ENCODE peak calls at places on chromosomes 16 and 17, in nine cellular contexts. O is adrenal gland, H is H1, U is K562, K is transverse colon, T is uterus, I is right lobe of liver, A is A549, E is testis. V is an unnamed sample.

GRCh38 chr17:81703747-81704654 is 834 bp downstream of the MRPL12 start:
- DNase-seq in O (no peak), H (no peak), U (peak), K (no peak), T (no peak), I (no peak), A (no peak), E (no peak), V (no peak)

GRCh38 chr16:70572050-70572925 is 48.7 kb downstream of the SF3B3 start:
- DNase-seq in O (peak), H (no peak), U (no peak), K (no peak), T (no peak), I (no peak), A (no peak), E (no peak), V (no peak)

GRCh38 chr17:49204521-49204920 is 5.9 kb downstream of the GNGT2 start:
- DNase-seq in O (no peak), H (no peak), U (no peak), K (no peak), T (no peak), I (no peak), A (no peak), E (no peak), V (no peak)

GRCh38 chr16:79810449-79811189 is 210.1 kb upstream of the MAF start:
- DNase-seq in O (no peak), H (no peak), U (no peak), K (no peak), T (no peak), I (no peak), A (no peak), E (no peak), V (no peak)

GRCh38 chr16:84461504-84462295 is 42.8 kb downstream of the MEAK7 start:
- DNase-seq in O (peak), H (no peak), U (no peak), K (no peak), T (no peak), I (no peak), A (no peak), E (peak), V (no peak)

GRCh38 chr16:4407543-4408322 is 8.7 kb downstream of the CORO7 start:
- DNase-seq in O (no peak), H (no peak), U (no peak), K (peak), T (peak), I (no peak), A (no peak), E (no peak), V (no peak)

GRCh38 chr16:85767569-85767968 is 16.7 kb upstream of the C16orf74 start:
- DNase-seq in O (peak), H (no peak), U (no peak), K (no peak), T (no peak), I (no peak), A (peak), E (no peak), V (no peak)

GRCh38 chr17:27466376-27466747 is 10.1 kb downstream of the KSR1 start:
- DNase-seq in O (no peak), H (no peak), U (no peak), K (no peak), T (no peak), I (no peak), A (no peak), E (no peak), V (no peak)

GRCh38 chr17:7858487-7858832 is 657 bp downstream of the CYB5D1 start:
- DNase-seq in O (peak), H (no peak), U (peak), K (peak), T (peak), I (peak), A (peak), E (peak), V (no peak)
- TF ChIP-seq POLR2A in O (no peak), H (no peak), U (no peak), K (no peak), T (no peak), I (no peak), A (no peak), E (no peak), V (no peak)

DNA sequence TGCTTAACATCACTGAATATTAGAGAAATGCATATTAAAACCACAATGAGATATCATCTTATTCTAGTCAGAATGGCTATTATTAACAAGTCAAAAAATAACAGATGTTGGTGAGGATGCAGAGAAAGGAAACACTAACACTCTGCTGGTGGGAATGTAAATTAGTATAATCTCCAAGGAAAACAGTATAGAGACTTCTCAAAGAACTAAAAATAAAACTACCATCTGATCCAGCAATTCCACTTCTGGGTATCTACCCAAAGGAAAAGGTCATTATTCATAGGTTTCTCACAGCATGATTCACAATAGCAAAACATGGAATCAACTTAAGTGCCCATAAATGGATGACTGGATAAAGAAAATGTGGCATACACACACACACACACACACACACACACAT is 166.4 kb downstream of the CEP112 start:
- DNase-seq in O (no peak), H (no peak), U (no peak), K (no peak), T (no peak), I (no peak), A (no peak), E (no peak), V (no peak)
- TF ChIP-seq CTCF in O (no peak), H (no peak), U (no peak), K (no peak), T (no peak), I (no peak), A (no peak), E (no peak), V (no peak)

GRCh38 chr17:16935241-16935663 is 36.7 kb downstream of the TNFRSF13B start:
- DNase-seq in O (no peak), H (no peak), U (no peak), K (peak), T (no peak), I (no peak), A (no peak), E (no peak), V (no peak)

GRCh38 chr17:16937431-16937830 is 34.5 kb downstream of the TNFRSF13B start:
- DNase-seq in O (peak), H (no peak), U (no peak), K (no peak), T (no peak), I (no peak), A (no peak), E (peak), V (no peak)

GRCh38 chr17:16938031-16938430 is 33.9 kb downstream of the TNFRSF13B start:
- DNase-seq in O (peak), H (no peak), U (no peak), K (peak), T (no peak), I (no peak), A (no peak), E (peak), V (no peak)

GRCh38 chr17:16935786-16936185 is 36.1 kb downstream of the TNFRSF13B start:
- DNase-seq in O (no peak), H (no peak), U (no peak), K (peak), T (no peak), I (no peak), A (no peak), E (no peak), V (no peak)

DNA sequence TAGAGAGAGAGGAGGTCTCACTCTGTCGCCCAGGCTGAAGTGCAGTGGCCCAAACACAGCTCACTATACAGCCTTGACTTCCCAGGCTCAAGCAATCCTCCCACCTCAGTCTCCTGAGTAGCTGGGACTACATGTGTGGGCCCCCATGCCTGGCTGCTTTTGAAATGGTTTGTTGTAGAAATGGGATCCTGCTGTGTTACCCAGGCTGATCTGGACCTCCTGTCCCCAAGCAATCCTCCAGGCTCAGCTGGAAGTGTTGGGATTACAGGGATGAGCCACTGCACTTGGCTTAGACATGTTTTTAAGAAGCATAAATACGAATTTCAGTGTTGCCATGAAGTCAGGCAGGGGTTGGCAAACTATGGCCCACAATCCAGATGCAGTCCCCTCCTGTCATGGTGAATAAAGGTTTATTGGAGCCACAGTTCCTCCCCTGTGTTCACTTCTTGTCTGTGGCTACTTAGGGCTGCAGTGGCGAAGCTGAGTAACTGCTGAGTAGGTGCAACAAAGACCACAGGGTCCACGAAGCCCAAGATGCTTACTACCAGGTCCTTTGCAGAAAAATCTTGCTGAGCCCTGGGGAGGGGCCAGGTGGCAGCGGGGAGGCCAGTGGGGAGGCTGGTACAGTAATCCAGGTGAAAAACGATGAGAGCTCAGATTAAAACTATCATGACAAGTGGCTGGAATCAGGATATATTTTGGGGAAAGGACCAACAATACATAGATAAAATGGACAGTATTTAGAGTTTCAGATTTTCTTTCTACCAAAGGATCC is 35.2 kb downstream of the TNFRSF13B start:
- DNase-seq in O (no peak), H (no peak), U (no peak), K (peak), T (no peak), I (no peak), A (no peak), E (peak), V (no peak)
- H3K27ac ChIP-seq in O (no peak), H (no peak), U (no peak), K (no peak), T (no peak), I (no peak), A (no peak), E (no peak), V (no peak)

DNA sequence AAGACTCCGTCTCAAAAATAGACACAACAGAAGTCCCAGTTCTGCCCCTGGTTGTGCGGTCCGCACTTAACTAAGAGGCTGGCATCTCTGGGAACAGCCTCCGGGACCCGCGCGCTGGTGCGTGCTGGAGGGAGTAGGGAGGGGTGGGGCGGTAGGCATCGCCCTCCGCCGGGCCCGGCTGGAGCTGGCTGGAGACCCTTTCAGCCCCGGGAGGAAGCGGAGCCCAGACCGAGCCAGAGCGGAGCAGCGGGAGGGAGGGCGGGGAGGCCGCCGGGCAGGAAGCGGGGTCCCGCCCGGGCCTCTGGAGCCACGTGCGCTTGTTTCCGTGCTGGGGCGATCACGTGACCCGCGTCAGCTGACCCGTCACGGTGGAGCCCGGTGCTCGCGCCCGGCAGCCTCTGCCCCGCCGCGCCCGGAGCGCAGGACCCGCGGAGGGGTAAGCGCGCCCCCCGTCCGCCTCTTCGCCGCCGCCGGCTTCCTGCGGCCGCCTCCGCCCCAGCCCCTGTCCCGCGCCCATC is at the start of gene WDR81:
- DNase-seq in O (peak), H (no peak), U (peak), K (peak), T (peak), I (peak), A (peak), E (peak), V (peak)
- TF ChIP-seq POLR2A in O (no peak), H (no peak), U (peak), K (no peak), T (peak), I (peak), A (peak), E (no peak), V (no peak)

GRCh38 chr17:74859439-74860228 is at the start of gene GRIN2C:
- DNase-seq in O (peak), H (no peak), U (peak), K (no peak), T (no peak), I (no peak), A (no peak), E (no peak), V (no peak)
- TF ChIP-seq CTCF in O (no peak), H (peak), U (peak), K (peak), T (peak), I (peak), A (peak), E (peak), V (peak)